ENCODE peak calls at places on chromosomes 1 and 21, in ten cellular contexts. X, Y, J, I, U, A, F, K, S and C are unnamed samples.

GRCh38 chr1:46218443-46218842 is 15.3 kb downstream of the LURAP1 start:
- DNase-seq in X (no peak), Y (no peak), J (no peak), I (no peak), U (no peak), A (no peak), F (no peak), K (no peak), S (no peak), C (no peak)

GRCh38 chr21:26679299-26679698 is 106.2 kb upstream of the CYYR1 start:
- DNase-seq in X (no peak), Y (no peak), J (no peak), I (no peak), U (no peak), A (no peak), F (no peak), K (no peak), S (no peak), C (no peak)

GRCh38 chr1:183685112-183685713 is 32.1 kb upstream of the APOBEC4 start:
- DNase-seq in X (peak; percentile 69), Y (no peak), J (no peak), I (no peak), U (peak; percentile 47), A (no peak), F (no peak), K (peak; percentile 75), S (no peak), C (peak; percentile 30)

GRCh38 chr1:19709255-19709765 is 44.6 kb downstream of the HTR6 start:
- DNase-seq in X (no peak), Y (no peak), J (no peak), I (no peak), U (no peak), A (no peak), F (no peak), K (no peak), S (no peak), C (no peak)

GRCh38 chr1:173009597-173009996 is 41.1 kb downstream of the TNFSF18 start:
- DNase-seq in X (no peak), Y (no peak), J (no peak), I (no peak), U (peak; percentile 80), A (no peak), F (no peak), K (no peak), S (no peak), C (no peak)

GRCh38 chr1:4676258-4676657 is 21.8 kb downstream of the AJAP1 start:
- DNase-seq in X (no peak), Y (no peak), J (no peak), I (no peak), U (no peak), A (no peak), F (no peak), K (no peak), S (no peak), C (no peak)

GRCh38 chr1:19452221-19452663 is 33.1 kb downstream of the CAPZB start:
- DNase-seq in X (no peak), Y (no peak), J (no peak), I (no peak), U (no peak), A (no peak), F (no peak), K (peak; percentile 81), S (no peak), C (no peak)

GRCh38 chr1:15277370-15277769 is 30.3 kb downstream of the FHAD1 start:
- DNase-seq in X (no peak), Y (no peak), J (no peak), I (no peak), U (peak; percentile 78), A (no peak), F (no peak), K (no peak), S (no peak), C (no peak)

GRCh38 chr1:64875101-64875500 is 91.2 kb downstream of the JAK1 start:
- DNase-seq in X (no peak), Y (no peak), J (no peak), I (no peak), U (no peak), A (no peak), F (no peak), K (no peak), S (no peak), C (no peak)